ENCODE peak calls at places on chromosomes 5 and 9, in nine cellular contexts. F is DND-41; V is OCI-LY7; H is BE2C; K is tibial artery; P is CD8-positive, alpha-beta memory T cell; I is adrenal gland; M is SK-N-MC; N is spleen. C is an unnamed sample.

GRCh38 chr5:158287643-158288228 is 428.8 kb upstream of the CLINT1 start:
- DNase-seq in M (no peak), K (peak; percentile 25), I (no peak), P (no peak), F (no peak), H (no peak), V (no peak), N (no peak), C (no peak)

GRCh38 chr5:72036951-72037350 is 70.3 kb upstream of the MAP1B start:
- DNase-seq in V (no peak), K (no peak), I (no peak), H (peak; percentile 34), P (no peak), F (no peak), N (no peak), M (no peak), C (no peak)

GRCh38 chr5:17021363-17021932 is 85.4 kb upstream of the MYO10 start:
- DNase-seq in I (no peak), H (no peak), K (no peak), M (no peak), N (no peak), F (no peak), V (no peak), P (no peak), C (no peak)

GRCh38 chr5:127648997-127649550 is at the start of gene CTXN3:
- DNase-seq in N (no peak), V (no peak), F (no peak), H (no peak), K (no peak), M (no peak), I (no peak), P (no peak), C (no peak)

GRCh38 chr5:150114773-150115408 is 28.5 kb upstream of the CSF1R start:
- DNase-seq in F (no peak), H (peak; percentile 49), V (no peak), P (no peak), I (no peak), M (no peak), K (no peak), N (no peak), C (peak; percentile 2)

GRCh38 chr5:74326571-74327338 is 313.8 kb downstream of the ENC1 start:
- DNase-seq in N (no peak), F (peak; percentile 55), M (peak; percentile 73), K (peak; percentile 22), H (no peak), V (peak; percentile 28), I (no peak), P (peak; percentile 57), C (peak; percentile 56)

GRCh38 chr9:119252671-119253299 is 116.5 kb downstream of the BRINP1 start:
- DNase-seq in M (no peak), K (no peak), V (no peak), H (no peak), I (no peak), F (peak; percentile 3), P (no peak), N (no peak), C (no peak)

GRCh38 chr9:121153642-121154041 is 48.0 kb downstream of the RAB14 start:
- DNase-seq in K (no peak), F (no peak), P (no peak), N (no peak), I (no peak), V (no peak), M (no peak), H (no peak), C (no peak)

GRCh38 chr9:83197611-83198010 is 134.7 kb upstream of the RASEF start:
- DNase-seq in F (no peak), I (no peak), P (no peak), V (no peak), H (peak; percentile 42), K (no peak), M (peak; percentile 10), N (no peak), C (no peak)

GRCh38 chr5:90096415-90097081 is 313.0 kb downstream of the CETN3 start:
- DNase-seq in M (no peak), K (no peak), V (no peak), H (peak; percentile 18), F (no peak), P (no peak), I (peak; percentile 77), N (no peak), C (no peak)

GRCh38 chr9:121860744-121861143 is 209.3 kb downstream of the DAB2IP start:
- DNase-seq in F (no peak), P (no peak), N (no peak), H (no peak), K (peak; percentile 45), V (no peak), M (no peak), I (peak; percentile 41), C (no peak)

GRCh38 chr5:102498271-102499034 is at the start of gene SLCO6A1:
- DNase-seq in P (no peak), V (no peak), M (no peak), I (no peak), H (no peak), N (no peak), K (no peak), F (no peak), C (peak; percentile 17)

GRCh38 chr5:172528440-172528839 is 74.1 kb upstream of the SH3PXD2B start:
- DNase-seq in N (no peak), V (no peak), P (no peak), M (no peak), H (no peak), I (no peak), K (no peak), F (no peak), C (no peak)

GRCh38 chr9:121640076-121640475 is 11.4 kb upstream of the DAB2IP start:
- DNase-seq in M (no peak), P (no peak), K (no peak), V (peak; percentile 61), I (no peak), F (peak; percentile 38), H (peak; percentile 86), N (no peak), C (no peak)

GRCh38 chr9:107222020-107222522 is 61.0 kb upstream of the RAD23B start:
- DNase-seq in K (no peak), F (no peak), V (no peak), N (no peak), H (no peak), P (no peak), I (no peak), M (no peak), C (no peak)

GRCh38 chr9:136567651-136568287 is 21.9 kb upstream of the NOTCH1 start:
- DNase-seq in I (peak; percentile 73), H (no peak), K (peak; percentile 76), P (no peak), V (no peak), F (no peak), N (no peak), M (no peak), C (no peak)

GRCh38 chr9:114397219-114397847 is 9.6 kb upstream of the AKNA start:
- DNase-seq in I (no peak), K (no peak), P (no peak), N (no peak), V (no peak), H (no peak), M (no peak), F (no peak), C (no peak)

GRCh38 chr5:40841068-40841805 is at the start of gene CARD6:
- DNase-seq in H (no peak), K (no peak), I (no peak), F (no peak), P (no peak), N (no peak), M (no peak), V (no peak), C (no peak)

GRCh38 chr9:133127340-133127981 is 6.4 kb upstream of the RALGDS start:
- DNase-seq in N (no peak), I (peak; percentile 75), F (no peak), H (no peak), M (no peak), V (no peak), K (peak; percentile 57), P (peak; percentile 74), C (peak; percentile 55)

GRCh38 chr5:143064207-143064606 is 294.0 kb downstream of the ARHGAP26 start:
- DNase-seq in I (no peak), M (no peak), F (no peak), H (no peak), P (no peak), N (no peak), K (no peak), V (no peak), C (no peak)

GRCh38 chr5:179110528-179110927 is 50.4 kb downstream of the ZNF354C start:
- DNase-seq in N (peak; percentile 47), K (no peak), V (no peak), H (no peak), P (no peak), I (no peak), F (no peak), M (no peak), C (no peak)
- H3K9me3 ChIP-seq in N (peaks cover 87% of the 10 kb centered on the region), K (peaks cover 14% of the 10 kb centered on the region), V (no peaks in the 10 kb centered on the region), H (no peaks in the 10 kb centered on the region), P (no peaks in the 10 kb centered on the region), I (peaks cover 6% of the 10 kb centered on the region), F (no peaks in the 10 kb centered on the region), M (no peaks in the 10 kb centered on the region), C (no peaks in the 10 kb centered on the region)

GRCh38 chr5:2391566-2391965 is 359.9 kb downstream of the IRX2 start:
- DNase-seq in V (no peak), I (no peak), F (no peak), H (no peak), M (no peak), K (no peak), N (peak; percentile 59), P (no peak), C (no peak)
- H3K9me3 ChIP-seq in V (no peaks in the 10 kb centered on the region), I (no peaks in the 10 kb centered on the region), F (no peaks in the 10 kb centered on the region), H (no peaks in the 10 kb centered on the region), M (no peaks in the 10 kb centered on the region), K (no peaks in the 10 kb centered on the region), N (no peaks in the 10 kb centered on the region), P (no peaks in the 10 kb centered on the region), C (no peaks in the 10 kb centered on the region)

DNA sequence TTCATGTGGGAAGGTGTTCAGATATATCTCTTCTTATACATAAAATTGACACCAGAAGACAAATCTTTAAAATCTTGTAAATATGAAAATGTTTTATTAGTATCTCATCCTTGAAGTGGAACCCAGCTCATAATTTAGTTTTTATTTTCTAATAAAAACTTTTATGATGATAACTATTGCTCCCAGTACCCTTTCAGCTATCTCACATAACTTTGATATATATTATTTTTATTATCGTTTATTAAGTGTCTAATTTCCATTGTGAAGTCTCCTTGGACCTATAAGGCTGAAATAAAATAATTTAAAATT is 16.0 kb downstream of the PCDHB15 start:
- DNase-seq in I (no peak), K (no peak), H (no peak), V (no peak), F (no peak), N (no peak), P (no peak), M (no peak), C (no peak)
- H3K9me3 ChIP-seq in I (peaks cover 100% of the 10 kb centered on the region), K (peaks cover 40% of the 10 kb centered on the region), H (peaks cover 17% of the 10 kb centered on the region), V (peaks cover 34% of the 10 kb centered on the region), F (peaks cover 46% of the 10 kb centered on the region), N (peaks cover 100% of the 10 kb centered on the region), P (peaks cover 49% of the 10 kb centered on the region), M (peaks cover 5% of the 10 kb centered on the region), C (peaks cover 40% of the 10 kb centered on the region)

GRCh38 chr9:35156781-35157180 is 5.0 kb upstream of the UNC13B start:
- DNase-seq in V (no peak), N (no peak), F (no peak), M (no peak), H (no peak), K (no peak), P (no peak), I (no peak), C (no peak)
- H3K9me3 ChIP-seq in V (no peaks in the 10 kb centered on the region), N (no peaks in the 10 kb centered on the region), F (no peaks in the 10 kb centered on the region), M (no peaks in the 10 kb centered on the region), H (no peaks in the 10 kb centered on the region), K (no peaks in the 10 kb centered on the region), P (no peaks in the 10 kb centered on the region), I (no peaks in the 10 kb centered on the region), C (no peaks in the 10 kb centered on the region)

GRCh38 chr5:111172504-111172903 is 51.7 kb upstream of the CAMK4 start:
- DNase-seq in P (no peak), N (no peak), H (no peak), F (peak; percentile 10), V (no peak), K (no peak), M (no peak), I (no peak), C (no peak)
- H3K9me3 ChIP-seq in P (no peaks in the 10 kb centered on the region), N (no peaks in the 10 kb centered on the region), H (no peaks in the 10 kb centered on the region), F (no peaks in the 10 kb centered on the region), V (no peaks in the 10 kb centered on the region), K (no peaks in the 10 kb centered on the region), M (no peaks in the 10 kb centered on the region), I (no peaks in the 10 kb centered on the region), C (no peaks in the 10 kb centered on the region)

C was measured in CD8-positive, alpha-beta T cell.